ENCODE peak calls at places on chromosomes 3 and 15, in seven cellular contexts. B is mammary epithelial cell, Q is left ventricle myocardium inferior, H is heart right ventricle, Z is fibroblast of lung, A is WERI-Rb-1, S is astrocyte of the cerebellum. F is an unnamed sample.

GRCh38 chr15:51044037-51044712 is 50.5 kb downstream of the TNFAIP8L3 start:
- DNase-seq in A (no peak), Z (no peak), H (no peak), Q (no peak), B (no peak), S (no peak), F (no peak)

GRCh38 chr3:62203152-62203551 is 170.2 kb downstream of the FEZF2 start:
- DNase-seq in Z (no peak), H (no peak), S (no peak), Q (no peak), A (no peak), B (no peak), F (no peak)

GRCh38 chr3:139301183-139301582 is 42.6 kb upstream of the MRPS22 start:
- DNase-seq in A (no peak), Z (peak), H (peak), Q (no peak), B (no peak), S (no peak), F (no peak)

GRCh38 chr3:85808750-85809149 is 850.0 kb downstream of the CADM2 start:
- DNase-seq in B (no peak), S (no peak), A (no peak), H (no peak), Z (no peak), Q (no peak), F (no peak)

GRCh38 chr15:81275711-81276417 is 48.1 kb downstream of the STARD5 start:
- DNase-seq in Q (no peak), H (no peak), Z (peak), B (no peak), S (no peak), A (no peak), F (no peak)

GRCh38 chr15:100438570-100438969 is 90.2 kb downstream of the CERS3 start:
- DNase-seq in S (peak), Z (peak), Q (peak), A (peak), B (peak), H (peak), F (peak)

GRCh38 chr15:63473999-63474809 is 30.2 kb upstream of the USP3 start:
- DNase-seq in S (peak), B (peak), Q (no peak), Z (peak), H (no peak), A (peak), F (no peak)

GRCh38 chr3:70824785-70825184 is 512.3 kb upstream of the MDFIC2 start:
- DNase-seq in Z (peak), Q (no peak), S (peak), H (no peak), A (no peak), B (peak), F (no peak)

GRCh38 chr3:184423567-184423966 is 43.7 kb downstream of the CHRD start:
- DNase-seq in Q (no peak), A (no peak), H (no peak), Z (no peak), B (peak), S (no peak), F (no peak)

GRCh38 chr3:52694528-52695189 is 8.8 kb downstream of the GNL3 start:
- DNase-seq in S (no peak), A (no peak), Q (no peak), Z (no peak), B (no peak), H (no peak), F (no peak)

GRCh38 chr3:15948403-15948802 is 150.6 kb upstream of the ANKRD28 start:
- DNase-seq in H (no peak), S (no peak), Q (no peak), A (no peak), B (no peak), Z (peak), F (no peak)

GRCh38 chr15:79942656-79943481 is 28.1 kb downstream of the BCL2A1 start:
- DNase-seq in S (no peak), B (peak), A (no peak), Q (no peak), H (no peak), Z (peak), F (no peak)

GRCh38 chr15:56886450-56886856 is 32.0 kb upstream of the TCF12 start:
- DNase-seq in H (no peak), S (no peak), Z (no peak), B (no peak), A (no peak), Q (no peak), F (no peak)

GRCh38 chr3:116483135-116483534 is 37.8 kb upstream of the LSAMP start:
- DNase-seq in Q (no peak), H (no peak), Z (no peak), A (no peak), B (no peak), S (no peak), F (no peak)

GRCh38 chr3:38627956-38628355 is 21.5 kb downstream of the SCN5A start:
- DNase-seq in Q (no peak), S (no peak), H (no peak), A (peak), B (no peak), Z (no peak), F (no peak)
- TF ChIP-seq CTCF in Q (peak), S (peak), H (no peak), A (peak), B (peak), Z (peak), F (no peak)

GRCh38 chr3:167837430-167837829 is 101.9 kb downstream of the SERPINI1 start:
- DNase-seq in Q (no peak), A (no peak), H (no peak), Z (no peak), B (no peak), S (no peak), F (no peak)
- H3K4me3 ChIP-seq in Q (peak), A (no peak), H (no peak), Z (no peak), B (no peak), S (no peak), F (no peak)

DNA sequence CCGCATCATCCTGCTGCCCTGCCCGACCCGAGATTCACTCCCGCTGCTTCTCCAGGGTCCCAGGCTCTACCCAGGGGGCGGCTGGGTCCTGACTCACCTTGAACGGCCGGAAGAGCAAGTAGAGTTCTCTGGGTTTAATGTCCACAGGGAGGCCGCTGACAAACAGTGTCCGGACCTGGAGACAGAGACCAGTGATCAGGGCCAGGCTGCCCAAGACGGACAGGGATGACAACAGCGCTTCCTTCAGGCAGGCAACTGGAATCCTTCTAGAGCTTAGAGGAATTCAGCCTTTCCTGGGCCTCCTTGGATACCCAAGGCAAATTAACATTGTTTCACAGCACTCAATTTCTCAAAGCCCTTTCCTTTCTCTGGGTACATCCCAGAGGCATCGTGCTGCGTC is 23.9 kb downstream of the RBPMS2 start:
- DNase-seq in Z (no peak), S (no peak), H (no peak), B (no peak), Q (no peak), A (no peak), F (no peak)
- TF ChIP-seq CTCF in Z (no peak), S (no peak), H (no peak), B (no peak), Q (no peak), A (peak), F (no peak)

DNA sequence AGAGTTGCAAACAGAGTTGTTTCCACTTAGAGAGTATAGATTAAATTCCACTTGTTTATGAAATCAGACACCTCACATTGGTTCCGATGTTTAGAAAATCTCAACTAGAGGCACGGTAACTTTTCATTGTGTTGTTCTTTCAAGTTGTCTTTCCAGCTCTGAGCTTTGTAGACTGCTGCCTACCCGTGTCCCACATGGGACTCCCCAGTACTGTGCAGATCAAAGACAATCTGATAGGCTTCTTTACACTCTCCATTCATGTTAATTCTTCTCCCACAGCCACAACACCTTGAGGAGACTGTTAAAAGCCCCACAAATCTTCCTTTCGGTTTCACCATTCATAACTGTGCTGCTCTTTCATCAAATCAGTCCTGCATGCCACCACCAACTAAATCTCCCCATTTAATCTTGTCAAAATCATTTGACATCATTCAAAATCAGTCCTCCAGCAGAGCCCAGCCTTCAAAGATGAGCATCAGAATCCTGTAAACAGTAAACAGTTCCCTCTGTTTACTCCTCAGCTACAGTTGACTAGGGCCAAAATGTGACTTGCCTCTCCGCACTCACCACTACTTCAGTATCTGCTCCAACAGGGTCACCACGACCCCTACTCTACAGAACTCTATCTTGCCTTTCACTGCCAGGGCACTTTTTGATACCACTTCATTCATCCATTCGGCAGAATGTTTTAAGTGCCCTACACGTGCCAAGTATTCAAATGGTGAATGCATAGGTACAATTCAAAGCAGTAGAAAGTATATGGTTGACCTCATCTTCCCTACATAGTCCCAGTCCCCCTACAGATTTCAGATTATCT is 8.3 kb downstream of the ANXA2 start:
- DNase-seq in A (no peak), H (no peak), Z (peak), S (no peak), Q (no peak), B (peak), F (no peak)
- H3K4me3 ChIP-seq in A (no peak), H (no peak), Z (peak), S (peak), Q (peak), B (no peak), F (no peak)

GRCh38 chr3:101639280-101639963 is 37.5 kb downstream of the ZBTB11 start:
- DNase-seq in Z (no peak), H (no peak), A (no peak), S (no peak), Q (no peak), B (no peak), F (no peak)

GRCh38 chr3:101637461-101637860 is 39.5 kb downstream of the ZBTB11 start:
- DNase-seq in S (no peak), A (no peak), Z (no peak), Q (no peak), B (no peak), H (no peak), F (no peak)

GRCh38 chr3:101635954-101636798 is 40.8 kb downstream of the ZBTB11 start:
- DNase-seq in B (peak), S (no peak), H (peak), Q (peak), Z (peak), A (peak), F (no peak)

GRCh38 chr3:101640256-101640655 is 36.7 kb downstream of the ZBTB11 start:
- DNase-seq in H (no peak), B (no peak), Q (no peak), Z (no peak), S (no peak), A (no peak), F (no peak)

GRCh38 chr3:101638262-101638745 is 38.6 kb downstream of the ZBTB11 start:
- DNase-seq in A (no peak), Z (no peak), Q (no peak), S (no peak), B (no peak), H (no peak), F (no peak)
- TF ChIP-seq CTCF in A (no peak), Z (no peak), Q (no peak), S (no peak), B (no peak), H (no peak), F (no peak)

GRCh38 chr15:44713006-44713966 is 2.0 kb downstream of the B2M start:
- DNase-seq in B (peak), Z (peak), Q (no peak), S (no peak), A (no peak), H (no peak), F (no peak)
- H3K4me3 ChIP-seq in B (peak), Z (peak), Q (peak), S (peak), A (no peak), H (peak), F (peak)

GRCh38 chr3:88003115-88003755 is 55.6 kb downstream of the CGGBP1 start:
- DNase-seq in A (no peak), Q (no peak), B (peak), Z (peak), S (peak), H (no peak), F (no peak)

GRCh38 chr3:88002448-88002847 is 56.4 kb downstream of the CGGBP1 start:
- DNase-seq in Q (no peak), B (no peak), A (no peak), Z (no peak), H (no peak), S (no peak), F (no peak)

GRCh38 chr3:88009066-88009465 is 49.7 kb downstream of the CGGBP1 start:
- DNase-seq in Q (no peak), S (no peak), H (no peak), A (no peak), Z (no peak), B (no peak), F (no peak)

GRCh38 chr3:88000853-88001252 is 58.0 kb downstream of the CGGBP1 start:
- DNase-seq in A (no peak), Q (no peak), B (no peak), S (no peak), H (peak), Z (peak), F (no peak)

DNA sequence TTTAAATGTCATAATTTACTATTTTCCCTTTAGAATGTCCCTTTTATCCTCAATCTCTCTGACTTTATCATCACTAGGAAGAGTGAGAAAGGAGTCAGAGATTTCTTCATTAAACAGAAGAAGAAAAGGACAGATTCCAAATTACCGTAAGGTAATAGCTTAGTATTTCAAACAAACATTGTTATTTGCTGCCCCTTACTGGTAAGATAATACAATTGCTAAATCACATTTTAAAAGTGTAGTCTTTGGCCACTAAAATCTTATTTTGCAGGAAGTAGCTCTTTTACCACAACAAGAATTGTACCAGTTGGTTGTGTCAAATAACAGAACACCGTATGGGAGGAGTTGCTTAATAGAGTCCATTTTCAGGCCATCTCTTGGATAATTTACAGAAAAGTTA is 53.7 kb downstream of the CGGBP1 start:
- DNase-seq in A (no peak), S (no peak), Q (no peak), Z (peak), B (no peak), H (no peak), F (no peak)
- TF ChIP-seq CTCF in A (no peak), S (no peak), Q (peak), Z (no peak), B (peak), H (no peak), F (peak)

GRCh38 chr15:70474682-70475438 is 288.5 kb downstream of the UACA start:
- DNase-seq in Z (peak), Q (peak), B (peak), S (peak), H (peak), A (no peak), F (peak)
- H3K4me3 ChIP-seq in Z (peak), Q (peak), B (no peak), S (peak), H (no peak), A (no peak), F (peak)

GRCh38 chr3:159266779-159267178 is 464.9 kb downstream of the MFSD1 start:
- DNase-seq in Q (no peak), Z (no peak), S (no peak), B (peak), H (no peak), A (peak), F (no peak)
- TF ChIP-seq CTCF in Q (peak), Z (no peak), S (no peak), B (peak), H (no peak), A (peak), F (peak)

GRCh38 chr3:114424337-114424736 is 130.5 kb downstream of the TIGIT start:
- DNase-seq in H (no peak), S (no peak), A (no peak), B (no peak), Z (no peak), Q (no peak), F (no peak)

GRCh38 chr3:114432356-114432755 is 138.5 kb downstream of the TIGIT start:
- DNase-seq in B (no peak), A (no peak), H (no peak), Q (no peak), Z (no peak), S (no peak), F (no peak)

GRCh38 chr3:114428173-114428606 is 134.4 kb downstream of the TIGIT start:
- DNase-seq in Q (no peak), H (no peak), S (no peak), B (no peak), Z (no peak), A (no peak), F (no peak)

GRCh38 chr3:114427407-114428172 is 133.8 kb downstream of the TIGIT start:
- DNase-seq in Z (no peak), A (no peak), S (no peak), Q (no peak), B (no peak), H (no peak), F (no peak)
- H3K4me3 ChIP-seq in Z (no peak), A (no peak), S (no peak), Q (no peak), B (no peak), H (no peak), F (no peak)

F was measured in dorsolateral prefrontal cortex.